ENCODE peak calls at places on chromosomes 11 and 22, in eight cellular contexts. One of them, this sample, is unnamed.

GRCh38 chr22:26658671-26659478 is 1.5 kb downstream of the MIAT start:
- DNase-seq in left ventricle myocardium inferior: no peak
- DNase-seq in nephron progenitor cell: peak
- DNase-seq in CD8-positive, alpha-beta T cell: peak
- DNase-seq in stomach: peak
- DNase-seq in fibroblast of villous mesenchyme: peak
- DNase-seq in neural progenitor cell: peak
- DNase-seq in AG04449: peak
- DNase-seq in this sample: peak

GRCh38 chr11:35418847-35419712 is at the start of gene SLC1A2:
- DNase-seq in left ventricle myocardium inferior: no peak
- DNase-seq in nephron progenitor cell: peak
- DNase-seq in CD8-positive, alpha-beta T cell: no peak
- DNase-seq in stomach: no peak
- DNase-seq in fibroblast of villous mesenchyme: peak
- DNase-seq in neural progenitor cell: peak
- DNase-seq in AG04449: no peak
- DNase-seq in this sample: no peak

GRCh38 chr11:134623711-134624110 is 211.7 kb upstream of the B3GAT1 start:
- DNase-seq in left ventricle myocardium inferior: no peak
- DNase-seq in nephron progenitor cell: no peak
- DNase-seq in CD8-positive, alpha-beta T cell: no peak
- DNase-seq in stomach: no peak
- DNase-seq in fibroblast of villous mesenchyme: no peak
- DNase-seq in neural progenitor cell: no peak
- DNase-seq in AG04449: no peak
- DNase-seq in this sample: no peak

GRCh38 chr22:43110927-43111623 is 525 bp downstream of the BIK start:
- DNase-seq in left ventricle myocardium inferior: no peak
- DNase-seq in nephron progenitor cell: peak
- DNase-seq in CD8-positive, alpha-beta T cell: peak
- DNase-seq in stomach: peak
- DNase-seq in fibroblast of villous mesenchyme: no peak
- DNase-seq in neural progenitor cell: peak
- DNase-seq in AG04449: no peak
- DNase-seq in this sample: no peak

GRCh38 chr11:62881579-62882427 is 1.1 kb downstream of the SLC3A2 start:
- DNase-seq in left ventricle myocardium inferior: peak
- DNase-seq in nephron progenitor cell: peak
- DNase-seq in CD8-positive, alpha-beta T cell: peak
- DNase-seq in stomach: peak
- DNase-seq in fibroblast of villous mesenchyme: peak
- DNase-seq in neural progenitor cell: peak
- DNase-seq in AG04449: peak
- DNase-seq in this sample: peak

GRCh38 chr22:32574957-32575893 is 100.6 kb downstream of the FBXO7 start:
- DNase-seq in left ventricle myocardium inferior: no peak
- DNase-seq in nephron progenitor cell: no peak
- DNase-seq in CD8-positive, alpha-beta T cell: no peak
- DNase-seq in stomach: no peak
- DNase-seq in fibroblast of villous mesenchyme: peak
- DNase-seq in neural progenitor cell: peak
- DNase-seq in AG04449: no peak
- DNase-seq in this sample: no peak

GRCh38 chr11:118619444-118620205 is 12.2 kb downstream of the PHLDB1 start:
- DNase-seq in left ventricle myocardium inferior: no peak
- DNase-seq in nephron progenitor cell: no peak
- DNase-seq in CD8-positive, alpha-beta T cell: no peak
- DNase-seq in stomach: no peak
- DNase-seq in fibroblast of villous mesenchyme: peak
- DNase-seq in neural progenitor cell: no peak
- DNase-seq in AG04449: peak
- DNase-seq in this sample: no peak

GRCh38 chr11:103395612-103396011 is 286.4 kb downstream of the DYNC2H1 start:
- DNase-seq in left ventricle myocardium inferior: no peak
- DNase-seq in nephron progenitor cell: no peak
- DNase-seq in CD8-positive, alpha-beta T cell: no peak
- DNase-seq in stomach: no peak
- DNase-seq in fibroblast of villous mesenchyme: no peak
- DNase-seq in neural progenitor cell: no peak
- DNase-seq in AG04449: peak
- DNase-seq in this sample: no peak

GRCh38 chr11:34655335-34656008 is 34.6 kb downstream of the EHF start:
- DNase-seq in left ventricle myocardium inferior: no peak
- DNase-seq in nephron progenitor cell: no peak
- DNase-seq in CD8-positive, alpha-beta T cell: no peak
- DNase-seq in stomach: no peak
- DNase-seq in fibroblast of villous mesenchyme: peak
- DNase-seq in neural progenitor cell: no peak
- DNase-seq in AG04449: peak
- DNase-seq in this sample: no peak

GRCh38 chr11:73586791-73587190 is 11.1 kb downstream of the FAM168A start:
- DNase-seq in left ventricle myocardium inferior: no peak
- DNase-seq in nephron progenitor cell: no peak
- DNase-seq in CD8-positive, alpha-beta T cell: no peak
- DNase-seq in stomach: no peak
- DNase-seq in fibroblast of villous mesenchyme: no peak
- DNase-seq in neural progenitor cell: no peak
- DNase-seq in AG04449: no peak
- DNase-seq in this sample: no peak

GRCh38 chr11:118012083-118012669 is 26.0 kb downstream of the IL10RA start:
- DNase-seq in left ventricle myocardium inferior: no peak
- DNase-seq in nephron progenitor cell: no peak
- DNase-seq in CD8-positive, alpha-beta T cell: no peak
- DNase-seq in stomach: no peak
- DNase-seq in fibroblast of villous mesenchyme: no peak
- DNase-seq in neural progenitor cell: no peak
- DNase-seq in AG04449: no peak
- DNase-seq in this sample: no peak

GRCh38 chr11:96037267-96037990 is 113.5 kb upstream of the MTMR2 start:
- DNase-seq in left ventricle myocardium inferior: no peak
- DNase-seq in nephron progenitor cell: peak
- DNase-seq in CD8-positive, alpha-beta T cell: no peak
- DNase-seq in stomach: no peak
- DNase-seq in fibroblast of villous mesenchyme: peak
- DNase-seq in neural progenitor cell: no peak
- DNase-seq in AG04449: no peak
- DNase-seq in this sample: no peak

GRCh38 chr11:59771605-59772004 is 16.4 kb downstream of the STX3 start:
- DNase-seq in left ventricle myocardium inferior: no peak
- DNase-seq in nephron progenitor cell: no peak
- DNase-seq in CD8-positive, alpha-beta T cell: no peak
- DNase-seq in stomach: no peak
- DNase-seq in fibroblast of villous mesenchyme: no peak
- DNase-seq in neural progenitor cell: no peak
- DNase-seq in AG04449: no peak
- DNase-seq in this sample: no peak

GRCh38 chr22:23401910-23402274 is 178.2 kb downstream of the IGLL1 start:
- DNase-seq in left ventricle myocardium inferior: no peak
- DNase-seq in nephron progenitor cell: peak
- DNase-seq in CD8-positive, alpha-beta T cell: no peak
- DNase-seq in stomach: no peak
- DNase-seq in fibroblast of villous mesenchyme: no peak
- DNase-seq in neural progenitor cell: no peak
- DNase-seq in AG04449: no peak
- DNase-seq in this sample: no peak

GRCh38 chr11:30960387-30960992 is 374.3 kb upstream of the MPPED2 start:
- DNase-seq in left ventricle myocardium inferior: no peak
- DNase-seq in nephron progenitor cell: peak
- DNase-seq in CD8-positive, alpha-beta T cell: no peak
- DNase-seq in stomach: no peak
- DNase-seq in fibroblast of villous mesenchyme: peak
- DNase-seq in neural progenitor cell: peak
- DNase-seq in AG04449: peak
- DNase-seq in this sample: no peak

GRCh38 chr11:1931326-1931725 is 11.8 kb downstream of the TNNT3 start:
- DNase-seq in left ventricle myocardium inferior: no peak
- DNase-seq in nephron progenitor cell: no peak
- DNase-seq in CD8-positive, alpha-beta T cell: no peak
- DNase-seq in stomach: no peak
- DNase-seq in fibroblast of villous mesenchyme: peak
- DNase-seq in neural progenitor cell: no peak
- DNase-seq in AG04449: no peak
- DNase-seq in this sample: no peak

GRCh38 chr11:134668076-134668475 is 256.0 kb upstream of the B3GAT1 start:
- DNase-seq in left ventricle myocardium inferior: no peak
- DNase-seq in nephron progenitor cell: no peak
- DNase-seq in CD8-positive, alpha-beta T cell: no peak
- DNase-seq in stomach: peak
- DNase-seq in fibroblast of villous mesenchyme: no peak
- DNase-seq in neural progenitor cell: no peak
- DNase-seq in AG04449: no peak
- DNase-seq in this sample: no peak

GRCh38 chr22:24938741-24939341 is 7.7 kb downstream of the LHFPL7 start:
- DNase-seq in left ventricle myocardium inferior: no peak
- DNase-seq in nephron progenitor cell: peak
- DNase-seq in CD8-positive, alpha-beta T cell: no peak
- DNase-seq in stomach: no peak
- DNase-seq in fibroblast of villous mesenchyme: peak
- DNase-seq in neural progenitor cell: peak
- DNase-seq in AG04449: no peak
- DNase-seq in this sample: no peak

GRCh38 chr11:24866743-24867142 is 369.9 kb downstream of the LUZP2 start:
- DNase-seq in left ventricle myocardium inferior: no peak
- DNase-seq in nephron progenitor cell: no peak
- DNase-seq in CD8-positive, alpha-beta T cell: no peak
- DNase-seq in stomach: no peak
- DNase-seq in fibroblast of villous mesenchyme: no peak
- DNase-seq in neural progenitor cell: no peak
- DNase-seq in AG04449: no peak
- DNase-seq in this sample: no peak

GRCh38 chr11:60370811-60371297 is 7.5 kb upstream of the MS4A7 start:
- DNase-seq in left ventricle myocardium inferior: no peak
- DNase-seq in nephron progenitor cell: no peak
- DNase-seq in CD8-positive, alpha-beta T cell: no peak
- DNase-seq in stomach: no peak
- DNase-seq in fibroblast of villous mesenchyme: peak
- DNase-seq in neural progenitor cell: no peak
- DNase-seq in AG04449: no peak
- DNase-seq in this sample: no peak

GRCh38 chr11:64500176-64501013 is 90.6 kb upstream of the SLC22A12 start:
- DNase-seq in left ventricle myocardium inferior: no peak
- DNase-seq in nephron progenitor cell: no peak
- DNase-seq in CD8-positive, alpha-beta T cell: no peak
- DNase-seq in stomach: no peak
- DNase-seq in fibroblast of villous mesenchyme: no peak
- DNase-seq in neural progenitor cell: no peak
- DNase-seq in AG04449: no peak
- DNase-seq in this sample: no peak

GRCh38 chr11:14273885-14274284 is 85.1 kb downstream of the RRAS2 start:
- DNase-seq in left ventricle myocardium inferior: no peak
- DNase-seq in nephron progenitor cell: no peak
- DNase-seq in CD8-positive, alpha-beta T cell: no peak
- DNase-seq in stomach: no peak
- DNase-seq in fibroblast of villous mesenchyme: no peak
- DNase-seq in neural progenitor cell: no peak
- DNase-seq in AG04449: no peak
- DNase-seq in this sample: no peak

GRCh38 chr22:17307566-17307965 is 61.7 kb upstream of the CECR2 start:
- DNase-seq in left ventricle myocardium inferior: no peak
- DNase-seq in nephron progenitor cell: no peak
- DNase-seq in CD8-positive, alpha-beta T cell: no peak
- DNase-seq in stomach: peak
- DNase-seq in fibroblast of villous mesenchyme: no peak
- DNase-seq in neural progenitor cell: no peak
- DNase-seq in AG04449: no peak
- DNase-seq in this sample: no peak

GRCh38 chr11:131095501-131096185 is 179.4 kb upstream of the SNX19 start:
- DNase-seq in left ventricle myocardium inferior: no peak
- DNase-seq in nephron progenitor cell: no peak
- DNase-seq in CD8-positive, alpha-beta T cell: no peak
- DNase-seq in stomach: no peak
- DNase-seq in fibroblast of villous mesenchyme: no peak
- DNase-seq in neural progenitor cell: no peak
- DNase-seq in AG04449: no peak
- DNase-seq in this sample: no peak

GRCh38 chr22:17266261-17266971 is 47.2 kb upstream of the ADA2 start:
- DNase-seq in left ventricle myocardium inferior: peak
- DNase-seq in nephron progenitor cell: peak
- DNase-seq in CD8-positive, alpha-beta T cell: peak
- DNase-seq in stomach: no peak
- DNase-seq in fibroblast of villous mesenchyme: no peak
- DNase-seq in neural progenitor cell: peak
- DNase-seq in AG04449: no peak
- DNase-seq in this sample: no peak

GRCh38 chr11:120906752-120907151 is 117.2 kb upstream of the TBCEL start:
- DNase-seq in left ventricle myocardium inferior: no peak
- DNase-seq in nephron progenitor cell: no peak
- DNase-seq in CD8-positive, alpha-beta T cell: no peak
- DNase-seq in stomach: no peak
- DNase-seq in fibroblast of villous mesenchyme: no peak
- DNase-seq in neural progenitor cell: no peak
- DNase-seq in AG04449: no peak
- DNase-seq in this sample: no peak

GRCh38 chr11:93492464-93493251 is 50.5 kb downstream of the SMCO4 start:
- DNase-seq in left ventricle myocardium inferior: no peak
- DNase-seq in nephron progenitor cell: no peak
- DNase-seq in CD8-positive, alpha-beta T cell: no peak
- DNase-seq in stomach: no peak
- DNase-seq in fibroblast of villous mesenchyme: no peak
- DNase-seq in neural progenitor cell: no peak
- DNase-seq in AG04449: no peak
- DNase-seq in this sample: no peak

GRCh38 chr22:50192056-50192824 is 6.5 kb downstream of the TRABD start:
- DNase-seq in left ventricle myocardium inferior: no peak
- DNase-seq in nephron progenitor cell: no peak
- DNase-seq in CD8-positive, alpha-beta T cell: no peak
- DNase-seq in stomach: peak
- DNase-seq in fibroblast of villous mesenchyme: no peak
- DNase-seq in neural progenitor cell: no peak
- DNase-seq in AG04449: no peak
- DNase-seq in this sample: no peak
- TF ChIP-seq CTCF in left ventricle myocardium inferior: no peak
- TF ChIP-seq CTCF in nephron progenitor cell: no peak
- TF ChIP-seq CTCF in CD8-positive, alpha-beta T cell: no peak
- TF ChIP-seq CTCF in stomach: no peak
- TF ChIP-seq CTCF in fibroblast of villous mesenchyme: no peak
- TF ChIP-seq CTCF in neural progenitor cell: no peak
- TF ChIP-seq CTCF in AG04449: no peak
- TF ChIP-seq CTCF in this sample: no peak

GRCh38 chr11:8604078-8604723 is 10.2 kb upstream of the STK33 start:
- DNase-seq in left ventricle myocardium inferior: peak
- DNase-seq in nephron progenitor cell: peak
- DNase-seq in CD8-positive, alpha-beta T cell: no peak
- DNase-seq in stomach: peak
- DNase-seq in fibroblast of villous mesenchyme: peak
- DNase-seq in neural progenitor cell: peak
- DNase-seq in AG04449: peak
- DNase-seq in this sample: no peak
- TF ChIP-seq CTCF in left ventricle myocardium inferior: peak
- TF ChIP-seq CTCF in nephron progenitor cell: peak
- TF ChIP-seq CTCF in CD8-positive, alpha-beta T cell: peak
- TF ChIP-seq CTCF in stomach: no peak
- TF ChIP-seq CTCF in fibroblast of villous mesenchyme: peak
- TF ChIP-seq CTCF in neural progenitor cell: peak
- TF ChIP-seq CTCF in AG04449: peak
- TF ChIP-seq CTCF in this sample: no peak

GRCh38 chr11:12179521-12179920 is 69.1 kb downstream of the MICAL2 start:
- DNase-seq in left ventricle myocardium inferior: no peak
- DNase-seq in nephron progenitor cell: no peak
- DNase-seq in CD8-positive, alpha-beta T cell: no peak
- DNase-seq in stomach: no peak
- DNase-seq in fibroblast of villous mesenchyme: peak
- DNase-seq in neural progenitor cell: no peak
- DNase-seq in AG04449: no peak
- DNase-seq in this sample: no peak
- TF ChIP-seq CTCF in left ventricle myocardium inferior: no peak
- TF ChIP-seq CTCF in nephron progenitor cell: no peak
- TF ChIP-seq CTCF in CD8-positive, alpha-beta T cell: no peak
- TF ChIP-seq CTCF in stomach: no peak
- TF ChIP-seq CTCF in fibroblast of villous mesenchyme: no peak
- TF ChIP-seq CTCF in neural progenitor cell: no peak
- TF ChIP-seq CTCF in AG04449: no peak
- TF ChIP-seq CTCF in this sample: no peak

GRCh38 chr11:115642660-115643059 is 138.4 kb upstream of the CADM1 start:
- DNase-seq in left ventricle myocardium inferior: no peak
- DNase-seq in nephron progenitor cell: no peak
- DNase-seq in CD8-positive, alpha-beta T cell: no peak
- DNase-seq in stomach: no peak
- DNase-seq in fibroblast of villous mesenchyme: no peak
- DNase-seq in neural progenitor cell: no peak
- DNase-seq in AG04449: no peak
- DNase-seq in this sample: no peak
- TF ChIP-seq CTCF in left ventricle myocardium inferior: no peak
- TF ChIP-seq CTCF in nephron progenitor cell: no peak
- TF ChIP-seq CTCF in CD8-positive, alpha-beta T cell: no peak
- TF ChIP-seq CTCF in stomach: no peak
- TF ChIP-seq CTCF in fibroblast of villous mesenchyme: no peak
- TF ChIP-seq CTCF in neural progenitor cell: no peak
- TF ChIP-seq CTCF in AG04449: no peak
- TF ChIP-seq CTCF in this sample: no peak